ENCODE peak calls at places on chromosomes 5 and 9, in ten cellular contexts. One of them, this sample, is unnamed.

GRCh38 chr5:161278739-161279660 is 267.5 kb downstream of the GABRB2 start:
- DNase-seq in dorsolateral prefrontal cortex: no peak
- DNase-seq in LNCaP clone FGC: no peak
- DNase-seq in IMR-90: no peak
- DNase-seq in pancreas: no peak
- DNase-seq in cardiac muscle cell: no peak
- DNase-seq in retinal pigment epithelial cell: no peak
- DNase-seq in tibial nerve: no peak
- DNase-seq in fibroblast of the aortic adventitia: no peak
- DNase-seq in fibroblast of pulmonary artery: no peak
- DNase-seq in this sample: no peak

GRCh38 chr9:126454250-126454649 is 127.6 kb downstream of the MVB12B start:
- DNase-seq in fibroblast of the aortic adventitia: no peak
- DNase-seq in tibial nerve: no peak
- DNase-seq in LNCaP clone FGC: no peak
- DNase-seq in fibroblast of pulmonary artery: no peak
- DNase-seq in retinal pigment epithelial cell: no peak
- DNase-seq in IMR-90: no peak
- DNase-seq in dorsolateral prefrontal cortex: no peak
- DNase-seq in cardiac muscle cell: no peak
- DNase-seq in pancreas: no peak
- DNase-seq in this sample: no peak

GRCh38 chr5:135245521-135246499 is 153.2 kb downstream of the MACROH2A1 start:
- DNase-seq in dorsolateral prefrontal cortex: no peak
- DNase-seq in pancreas: no peak
- DNase-seq in retinal pigment epithelial cell: no peak
- DNase-seq in tibial nerve: no peak
- DNase-seq in LNCaP clone FGC: no peak
- DNase-seq in cardiac muscle cell: no peak
- DNase-seq in fibroblast of pulmonary artery: peak; percentile 65
- DNase-seq in fibroblast of the aortic adventitia: peak; percentile 78
- DNase-seq in IMR-90: peak; percentile 73
- DNase-seq in this sample: no peak

GRCh38 chr9:20811872-20812271 is 127.8 kb downstream of the FOCAD start:
- DNase-seq in fibroblast of pulmonary artery: peak; percentile 43
- DNase-seq in tibial nerve: no peak
- DNase-seq in fibroblast of the aortic adventitia: peak; percentile 43
- DNase-seq in dorsolateral prefrontal cortex: no peak
- DNase-seq in retinal pigment epithelial cell: no peak
- DNase-seq in LNCaP clone FGC: no peak
- DNase-seq in pancreas: no peak
- DNase-seq in cardiac muscle cell: no peak
- DNase-seq in IMR-90: peak; percentile 76
- DNase-seq in this sample: no peak

GRCh38 chr5:127887282-127887681 is 184.1 kb downstream of the CCDC192 start:
- DNase-seq in IMR-90: no peak
- DNase-seq in tibial nerve: no peak
- DNase-seq in fibroblast of the aortic adventitia: peak; percentile 56
- DNase-seq in LNCaP clone FGC: no peak
- DNase-seq in pancreas: no peak
- DNase-seq in retinal pigment epithelial cell: no peak
- DNase-seq in dorsolateral prefrontal cortex: no peak
- DNase-seq in cardiac muscle cell: no peak
- DNase-seq in fibroblast of pulmonary artery: peak; percentile 76
- DNase-seq in this sample: no peak

GRCh38 chr5:127804886-127805426 is 101.8 kb downstream of the CCDC192 start:
- DNase-seq in pancreas: no peak
- DNase-seq in IMR-90: peak; percentile 61
- DNase-seq in LNCaP clone FGC: no peak
- DNase-seq in dorsolateral prefrontal cortex: no peak
- DNase-seq in tibial nerve: no peak
- DNase-seq in retinal pigment epithelial cell: no peak
- DNase-seq in fibroblast of pulmonary artery: no peak
- DNase-seq in fibroblast of the aortic adventitia: no peak
- DNase-seq in cardiac muscle cell: no peak
- DNase-seq in this sample: no peak

GRCh38 chr9:33737811-33738606 is 57.4 kb upstream of the PRSS3 start:
- DNase-seq in retinal pigment epithelial cell: peak; percentile 25
- DNase-seq in fibroblast of the aortic adventitia: peak; percentile 76
- DNase-seq in pancreas: no peak
- DNase-seq in tibial nerve: no peak
- DNase-seq in IMR-90: peak; percentile 62
- DNase-seq in cardiac muscle cell: peak; percentile 78
- DNase-seq in LNCaP clone FGC: no peak
- DNase-seq in fibroblast of pulmonary artery: peak; percentile 77
- DNase-seq in dorsolateral prefrontal cortex: no peak
- DNase-seq in this sample: no peak

GRCh38 chr5:61329729-61330128 is 2.3 kb upstream of the ZSWIM6 start:
- DNase-seq in tibial nerve: no peak
- DNase-seq in cardiac muscle cell: no peak
- DNase-seq in retinal pigment epithelial cell: peak; percentile 77
- DNase-seq in fibroblast of pulmonary artery: peak; percentile 14
- DNase-seq in IMR-90: peak; percentile 67
- DNase-seq in pancreas: no peak
- DNase-seq in dorsolateral prefrontal cortex: no peak
- DNase-seq in LNCaP clone FGC: no peak
- DNase-seq in fibroblast of the aortic adventitia: no peak
- DNase-seq in this sample: no peak

GRCh38 chr9:131273791-131274673 is 2.3 kb downstream of the FAM78A start:
- DNase-seq in fibroblast of the aortic adventitia: no peak
- DNase-seq in cardiac muscle cell: no peak
- DNase-seq in dorsolateral prefrontal cortex: no peak
- DNase-seq in LNCaP clone FGC: peak; percentile 33
- DNase-seq in pancreas: no peak
- DNase-seq in retinal pigment epithelial cell: no peak
- DNase-seq in tibial nerve: no peak
- DNase-seq in IMR-90: no peak
- DNase-seq in fibroblast of pulmonary artery: no peak
- DNase-seq in this sample: no peak

GRCh38 chr9:128072144-128073021 is 4.4 kb downstream of the SLC25A25 start:
- DNase-seq in cardiac muscle cell: peak; percentile 47
- DNase-seq in tibial nerve: peak; percentile 85
- DNase-seq in dorsolateral prefrontal cortex: no peak
- DNase-seq in IMR-90: peak; percentile 73
- DNase-seq in fibroblast of pulmonary artery: peak; percentile 89
- DNase-seq in LNCaP clone FGC: peak; percentile 97
- DNase-seq in fibroblast of the aortic adventitia: peak; percentile 89
- DNase-seq in pancreas: peak; percentile 74
- DNase-seq in retinal pigment epithelial cell: no peak
- DNase-seq in this sample: no peak

GRCh38 chr5:117805058-117805457 is 1183.3 kb downstream of the DTWD2 start:
- DNase-seq in dorsolateral prefrontal cortex: no peak
- DNase-seq in fibroblast of pulmonary artery: no peak
- DNase-seq in retinal pigment epithelial cell: no peak
- DNase-seq in LNCaP clone FGC: no peak
- DNase-seq in pancreas: no peak
- DNase-seq in tibial nerve: no peak
- DNase-seq in fibroblast of the aortic adventitia: no peak
- DNase-seq in IMR-90: no peak
- DNase-seq in cardiac muscle cell: no peak
- DNase-seq in this sample: no peak

GRCh38 chr5:55218966-55219365 is 8.1 kb downstream of the MCIDAS start:
- DNase-seq in dorsolateral prefrontal cortex: no peak
- DNase-seq in cardiac muscle cell: no peak
- DNase-seq in LNCaP clone FGC: peak; percentile 91
- DNase-seq in retinal pigment epithelial cell: no peak
- DNase-seq in fibroblast of the aortic adventitia: no peak
- DNase-seq in tibial nerve: no peak
- DNase-seq in pancreas: peak; percentile 89
- DNase-seq in IMR-90: no peak
- DNase-seq in fibroblast of pulmonary artery: no peak
- DNase-seq in this sample: no peak

GRCh38 chr5:55219770-55220169 is 7.3 kb downstream of the MCIDAS start:
- DNase-seq in fibroblast of pulmonary artery: no peak
- DNase-seq in retinal pigment epithelial cell: no peak
- DNase-seq in tibial nerve: no peak
- DNase-seq in dorsolateral prefrontal cortex: no peak
- DNase-seq in pancreas: no peak
- DNase-seq in IMR-90: no peak
- DNase-seq in LNCaP clone FGC: no peak
- DNase-seq in fibroblast of the aortic adventitia: no peak
- DNase-seq in cardiac muscle cell: no peak
- DNase-seq in this sample: no peak

GRCh38 chr5:55222819-55223124 is 4.3 kb downstream of the MCIDAS start:
- DNase-seq in dorsolateral prefrontal cortex: no peak
- DNase-seq in IMR-90: no peak
- DNase-seq in cardiac muscle cell: no peak
- DNase-seq in pancreas: no peak
- DNase-seq in LNCaP clone FGC: no peak
- DNase-seq in retinal pigment epithelial cell: no peak
- DNase-seq in tibial nerve: no peak
- DNase-seq in fibroblast of the aortic adventitia: no peak
- DNase-seq in fibroblast of pulmonary artery: no peak
- DNase-seq in this sample: no peak

GRCh38 chr5:55222061-55222818 is 4.9 kb downstream of the MCIDAS start:
- DNase-seq in cardiac muscle cell: no peak
- DNase-seq in fibroblast of pulmonary artery: no peak
- DNase-seq in pancreas: no peak
- DNase-seq in IMR-90: no peak
- DNase-seq in retinal pigment epithelial cell: no peak
- DNase-seq in tibial nerve: no peak
- DNase-seq in dorsolateral prefrontal cortex: no peak
- DNase-seq in fibroblast of the aortic adventitia: no peak
- DNase-seq in LNCaP clone FGC: no peak
- DNase-seq in this sample: no peak

GRCh38 chr5:55220433-55221185 is 6.5 kb downstream of the MCIDAS start:
- DNase-seq in retinal pigment epithelial cell: no peak
- DNase-seq in IMR-90: no peak
- DNase-seq in cardiac muscle cell: peak; percentile 51
- DNase-seq in fibroblast of the aortic adventitia: no peak
- DNase-seq in tibial nerve: no peak
- DNase-seq in LNCaP clone FGC: no peak
- DNase-seq in pancreas: no peak
- DNase-seq in dorsolateral prefrontal cortex: no peak
- DNase-seq in fibroblast of pulmonary artery: no peak
- DNase-seq in this sample: no peak
- H3K4me3 ChIP-seq in retinal pigment epithelial cell: peak overlapping the region; percentile 57
- H3K4me3 ChIP-seq in IMR-90: peak overlapping the region; percentile 23
- H3K4me3 ChIP-seq in cardiac muscle cell: peak overlapping the region; percentile 41
- H3K4me3 ChIP-seq in fibroblast of the aortic adventitia: peak overlapping the region; percentile 33
- H3K4me3 ChIP-seq in tibial nerve: peak overlapping the region; percentile 31
- H3K4me3 ChIP-seq in LNCaP clone FGC: no peak overlapping the region
- H3K4me3 ChIP-seq in pancreas: peak overlapping the region; percentile 6
- H3K4me3 ChIP-seq in dorsolateral prefrontal cortex: peak overlapping the region; percentile 35
- H3K4me3 ChIP-seq in fibroblast of pulmonary artery: peak overlapping the region; percentile 27
- H3K4me3 ChIP-seq in this sample: peak overlapping the region; percentile 53

GRCh38 chr9:134642385-134643181 is 980 bp downstream of the COL5A1 start:
- DNase-seq in fibroblast of the aortic adventitia: peak; percentile 89
- DNase-seq in tibial nerve: peak; percentile 71
- DNase-seq in pancreas: no peak
- DNase-seq in IMR-90: peak; percentile 91
- DNase-seq in cardiac muscle cell: peak; percentile 58
- DNase-seq in fibroblast of pulmonary artery: peak; percentile 84
- DNase-seq in retinal pigment epithelial cell: no peak
- DNase-seq in LNCaP clone FGC: no peak
- DNase-seq in dorsolateral prefrontal cortex: no peak
- DNase-seq in this sample: no peak
- TF ChIP-seq CTCF in fibroblast of the aortic adventitia: peak; percentile 56
- TF ChIP-seq CTCF in tibial nerve: peak; percentile 41
- TF ChIP-seq CTCF in pancreas: no peak
- TF ChIP-seq CTCF in IMR-90: peak; percentile 55
- TF ChIP-seq CTCF in cardiac muscle cell: peak; percentile 66
- TF ChIP-seq CTCF in fibroblast of pulmonary artery: peak; percentile 46
- TF ChIP-seq CTCF in retinal pigment epithelial cell: peak; percentile 34
- TF ChIP-seq CTCF in LNCaP clone FGC: no peak
- TF ChIP-seq CTCF in dorsolateral prefrontal cortex: no peak
- TF ChIP-seq CTCF in this sample: no peak

GRCh38 chr5:176625966-176626875 is 4.1 kb downstream of the SNCB start:
- DNase-seq in fibroblast of the aortic adventitia: no peak
- DNase-seq in retinal pigment epithelial cell: no peak
- DNase-seq in LNCaP clone FGC: no peak
- DNase-seq in cardiac muscle cell: no peak
- DNase-seq in dorsolateral prefrontal cortex: no peak
- DNase-seq in fibroblast of pulmonary artery: no peak
- DNase-seq in IMR-90: no peak
- DNase-seq in pancreas: no peak
- DNase-seq in tibial nerve: no peak
- DNase-seq in this sample: no peak

GRCh38 chr5:176624916-176625315 is 5.4 kb downstream of the SNCB start:
- DNase-seq in cardiac muscle cell: no peak
- DNase-seq in pancreas: no peak
- DNase-seq in retinal pigment epithelial cell: no peak
- DNase-seq in IMR-90: no peak
- DNase-seq in fibroblast of pulmonary artery: no peak
- DNase-seq in tibial nerve: no peak
- DNase-seq in fibroblast of the aortic adventitia: no peak
- DNase-seq in LNCaP clone FGC: no peak
- DNase-seq in dorsolateral prefrontal cortex: no peak
- DNase-seq in this sample: no peak

GRCh38 chr5:176624142-176624541 is 6.2 kb downstream of the SNCB start:
- DNase-seq in LNCaP clone FGC: no peak
- DNase-seq in pancreas: no peak
- DNase-seq in tibial nerve: no peak
- DNase-seq in fibroblast of pulmonary artery: no peak
- DNase-seq in retinal pigment epithelial cell: no peak
- DNase-seq in IMR-90: no peak
- DNase-seq in fibroblast of the aortic adventitia: no peak
- DNase-seq in cardiac muscle cell: no peak
- DNase-seq in dorsolateral prefrontal cortex: no peak
- DNase-seq in this sample: no peak

GRCh38 chr5:176626876-176627236 is 3.5 kb downstream of the SNCB start:
- DNase-seq in fibroblast of pulmonary artery: no peak
- DNase-seq in retinal pigment epithelial cell: no peak
- DNase-seq in LNCaP clone FGC: no peak
- DNase-seq in tibial nerve: no peak
- DNase-seq in IMR-90: no peak
- DNase-seq in pancreas: no peak
- DNase-seq in fibroblast of the aortic adventitia: no peak
- DNase-seq in cardiac muscle cell: no peak
- DNase-seq in dorsolateral prefrontal cortex: no peak
- DNase-seq in this sample: no peak

GRCh38 chr5:176625512-176625911 is 4.8 kb downstream of the SNCB start:
- DNase-seq in fibroblast of the aortic adventitia: no peak
- DNase-seq in retinal pigment epithelial cell: no peak
- DNase-seq in tibial nerve: no peak
- DNase-seq in IMR-90: no peak
- DNase-seq in LNCaP clone FGC: no peak
- DNase-seq in pancreas: no peak
- DNase-seq in cardiac muscle cell: no peak
- DNase-seq in fibroblast of pulmonary artery: no peak
- DNase-seq in dorsolateral prefrontal cortex: no peak
- DNase-seq in this sample: no peak
- H3K4me3 ChIP-seq in fibroblast of the aortic adventitia: no peak overlapping the region
- H3K4me3 ChIP-seq in retinal pigment epithelial cell: no peak overlapping the region
- H3K4me3 ChIP-seq in tibial nerve: no peak overlapping the region
- H3K4me3 ChIP-seq in IMR-90: no peak overlapping the region
- H3K4me3 ChIP-seq in LNCaP clone FGC: no peak overlapping the region
- H3K4me3 ChIP-seq in pancreas: no peak overlapping the region
- H3K4me3 ChIP-seq in cardiac muscle cell: no peak overlapping the region
- H3K4me3 ChIP-seq in fibroblast of pulmonary artery: no peak overlapping the region
- H3K4me3 ChIP-seq in dorsolateral prefrontal cortex: no peak overlapping the region
- H3K4me3 ChIP-seq in this sample: no peak overlapping the region

GRCh38 chr5:77973253-77973609 is 197.1 kb upstream of the TBCA start:
- DNase-seq in cardiac muscle cell: peak; percentile 34
- DNase-seq in fibroblast of the aortic adventitia: no peak
- DNase-seq in LNCaP clone FGC: no peak
- DNase-seq in IMR-90: no peak
- DNase-seq in pancreas: no peak
- DNase-seq in dorsolateral prefrontal cortex: no peak
- DNase-seq in retinal pigment epithelial cell: no peak
- DNase-seq in fibroblast of pulmonary artery: no peak
- DNase-seq in tibial nerve: no peak
- DNase-seq in this sample: no peak
- TF ChIP-seq CTCF in cardiac muscle cell: no peak
- TF ChIP-seq CTCF in fibroblast of the aortic adventitia: no peak
- TF ChIP-seq CTCF in LNCaP clone FGC: no peak
- TF ChIP-seq CTCF in IMR-90: no peak
- TF ChIP-seq CTCF in pancreas: no peak
- TF ChIP-seq CTCF in dorsolateral prefrontal cortex: no peak
- TF ChIP-seq CTCF in retinal pigment epithelial cell: no peak
- TF ChIP-seq CTCF in fibroblast of pulmonary artery: no peak
- TF ChIP-seq CTCF in tibial nerve: no peak
- TF ChIP-seq CTCF in this sample: no peak

GRCh38 chr5:172659570-172659908 is 18.5 kb downstream of the NEURL1B start:
- DNase-seq in LNCaP clone FGC: no peak
- DNase-seq in IMR-90: no peak
- DNase-seq in pancreas: no peak
- DNase-seq in fibroblast of pulmonary artery: no peak
- DNase-seq in fibroblast of the aortic adventitia: no peak
- DNase-seq in cardiac muscle cell: no peak
- DNase-seq in dorsolateral prefrontal cortex: no peak
- DNase-seq in tibial nerve: no peak
- DNase-seq in retinal pigment epithelial cell: no peak
- DNase-seq in this sample: no peak
- H3K4me3 ChIP-seq in LNCaP clone FGC: no peak overlapping the region
- H3K4me3 ChIP-seq in IMR-90: no peak overlapping the region
- H3K4me3 ChIP-seq in pancreas: no peak overlapping the region
- H3K4me3 ChIP-seq in fibroblast of pulmonary artery: no peak overlapping the region
- H3K4me3 ChIP-seq in fibroblast of the aortic adventitia: no peak overlapping the region
- H3K4me3 ChIP-seq in cardiac muscle cell: no peak overlapping the region
- H3K4me3 ChIP-seq in dorsolateral prefrontal cortex: no peak overlapping the region
- H3K4me3 ChIP-seq in tibial nerve: no peak overlapping the region
- H3K4me3 ChIP-seq in retinal pigment epithelial cell: no peak overlapping the region
- H3K4me3 ChIP-seq in this sample: no peak overlapping the region